ENCODE peak calls at places on chromosomes 6 and 20, in nine cellular contexts. One of them, this sample, is unnamed.

GRCh38 chr6:158402184-158402583 is 89.9 kb downstream of the TULP4 start:
- DNase-seq in NCI-H1092: no peak
- DNase-seq in body of pancreas: no peak
- DNase-seq in RPMI8226: no peak
- DNase-seq in amniotic epithelial cell: peak; percentile 54
- DNase-seq in kidney glomerular epithelial cell: no peak
- DNase-seq in fibroblast of the conjunctiva: no peak
- DNase-seq in anterior cingulate cortex: no peak
- DNase-seq in retina: no peak
- DNase-seq in this sample: no peak

GRCh38 chr6:17703256-17703694 is 3.5 kb downstream of the NUP153 start:
- DNase-seq in NCI-H1092: no peak
- DNase-seq in body of pancreas: no peak
- DNase-seq in RPMI8226: peak; percentile 77
- DNase-seq in amniotic epithelial cell: peak; percentile 93
- DNase-seq in kidney glomerular epithelial cell: peak; percentile 19
- DNase-seq in fibroblast of the conjunctiva: peak; percentile 61
- DNase-seq in anterior cingulate cortex: no peak
- DNase-seq in retina: no peak
- DNase-seq in this sample: peak; percentile 52

GRCh38 chr6:83113258-83113657 is 45.8 kb downstream of the DOP1A start:
- DNase-seq in NCI-H1092: no peak
- DNase-seq in body of pancreas: no peak
- DNase-seq in RPMI8226: no peak
- DNase-seq in amniotic epithelial cell: peak; percentile 29
- DNase-seq in kidney glomerular epithelial cell: peak; percentile 65
- DNase-seq in fibroblast of the conjunctiva: no peak
- DNase-seq in anterior cingulate cortex: no peak
- DNase-seq in retina: no peak
- DNase-seq in this sample: no peak

GRCh38 chr20:54093423-54094267 is 23.3 kb upstream of the BCAS1 start:
- DNase-seq in NCI-H1092: no peak
- DNase-seq in body of pancreas: no peak
- DNase-seq in RPMI8226: no peak
- DNase-seq in amniotic epithelial cell: no peak
- DNase-seq in kidney glomerular epithelial cell: no peak
- DNase-seq in fibroblast of the conjunctiva: no peak
- DNase-seq in anterior cingulate cortex: no peak
- DNase-seq in retina: peak; percentile 14
- DNase-seq in this sample: no peak

GRCh38 chr20:39874049-39874893 is 814.8 kb downstream of the MAFB start:
- DNase-seq in NCI-H1092: peak; percentile 88
- DNase-seq in body of pancreas: peak; percentile 54
- DNase-seq in RPMI8226: peak; percentile 69
- DNase-seq in amniotic epithelial cell: peak; percentile 6
- DNase-seq in kidney glomerular epithelial cell: peak; percentile 58
- DNase-seq in fibroblast of the conjunctiva: peak; percentile 81
- DNase-seq in anterior cingulate cortex: peak; percentile 6
- DNase-seq in retina: peak; percentile 40
- DNase-seq in this sample: peak; percentile 52

GRCh38 chr20:64062276-64062595 is 762 bp upstream of the TCEA2 start:
- DNase-seq in NCI-H1092: no peak
- DNase-seq in body of pancreas: no peak
- DNase-seq in RPMI8226: no peak
- DNase-seq in amniotic epithelial cell: no peak
- DNase-seq in kidney glomerular epithelial cell: no peak
- DNase-seq in fibroblast of the conjunctiva: no peak
- DNase-seq in anterior cingulate cortex: no peak
- DNase-seq in retina: no peak
- DNase-seq in this sample: no peak

GRCh38 chr6:159169193-159169555 is at the start of gene FNDC1:
- DNase-seq in NCI-H1092: no peak
- DNase-seq in body of pancreas: no peak
- DNase-seq in RPMI8226: peak; percentile 67
- DNase-seq in amniotic epithelial cell: no peak
- DNase-seq in kidney glomerular epithelial cell: no peak
- DNase-seq in fibroblast of the conjunctiva: no peak
- DNase-seq in anterior cingulate cortex: no peak
- DNase-seq in retina: no peak
- DNase-seq in this sample: peak; percentile 59

GRCh38 chr6:158653577-158654354 is 3.9 kb downstream of the SYTL3 start:
- DNase-seq in NCI-H1092: no peak
- DNase-seq in body of pancreas: peak; percentile 41
- DNase-seq in RPMI8226: peak; percentile 30
- DNase-seq in amniotic epithelial cell: no peak
- DNase-seq in kidney glomerular epithelial cell: no peak
- DNase-seq in fibroblast of the conjunctiva: no peak
- DNase-seq in anterior cingulate cortex: no peak
- DNase-seq in retina: no peak
- DNase-seq in this sample: no peak

GRCh38 chr20:1895674-1896496 is 678 bp downstream of the SIRPA start:
- DNase-seq in NCI-H1092: no peak
- DNase-seq in body of pancreas: no peak
- DNase-seq in RPMI8226: peak; percentile 31
- DNase-seq in amniotic epithelial cell: no peak
- DNase-seq in kidney glomerular epithelial cell: no peak
- DNase-seq in fibroblast of the conjunctiva: no peak
- DNase-seq in anterior cingulate cortex: no peak
- DNase-seq in retina: no peak
- DNase-seq in this sample: no peak

GRCh38 chr20:34938466-34939163 is 17.0 kb downstream of the GSS start:
- DNase-seq in NCI-H1092: peak; percentile 8
- DNase-seq in body of pancreas: peak; percentile 45
- DNase-seq in RPMI8226: peak; percentile 93
- DNase-seq in amniotic epithelial cell: no peak
- DNase-seq in kidney glomerular epithelial cell: peak; percentile 13
- DNase-seq in fibroblast of the conjunctiva: no peak
- DNase-seq in anterior cingulate cortex: peak; percentile 7
- DNase-seq in retina: no peak
- DNase-seq in this sample: no peak

GRCh38 chr20:23507346-23507745 is 16.4 kb downstream of the CST8 start:
- DNase-seq in NCI-H1092: no peak
- DNase-seq in body of pancreas: no peak
- DNase-seq in RPMI8226: no peak
- DNase-seq in amniotic epithelial cell: peak; percentile 1
- DNase-seq in kidney glomerular epithelial cell: no peak
- DNase-seq in fibroblast of the conjunctiva: no peak
- DNase-seq in anterior cingulate cortex: no peak
- DNase-seq in retina: no peak
- DNase-seq in this sample: no peak

GRCh38 chr20:43293068-43293786 is 103.5 kb upstream of the PTPRT start:
- DNase-seq in NCI-H1092: no peak
- DNase-seq in body of pancreas: no peak
- DNase-seq in RPMI8226: no peak
- DNase-seq in amniotic epithelial cell: no peak
- DNase-seq in kidney glomerular epithelial cell: no peak
- DNase-seq in fibroblast of the conjunctiva: no peak
- DNase-seq in anterior cingulate cortex: no peak
- DNase-seq in retina: no peak
- DNase-seq in this sample: no peak

GRCh38 chr6:42093582-42094329 is 43.4 kb downstream of the TAF8 start:
- DNase-seq in NCI-H1092: no peak
- DNase-seq in body of pancreas: no peak
- DNase-seq in RPMI8226: no peak
- DNase-seq in amniotic epithelial cell: no peak
- DNase-seq in kidney glomerular epithelial cell: no peak
- DNase-seq in fibroblast of the conjunctiva: no peak
- DNase-seq in anterior cingulate cortex: no peak
- DNase-seq in retina: no peak
- DNase-seq in this sample: no peak

GRCh38 chr6:45699663-45700062 is 316.0 kb downstream of the CLIC5 start:
- DNase-seq in NCI-H1092: no peak
- DNase-seq in body of pancreas: no peak
- DNase-seq in RPMI8226: no peak
- DNase-seq in amniotic epithelial cell: no peak
- DNase-seq in kidney glomerular epithelial cell: peak; percentile 15
- DNase-seq in fibroblast of the conjunctiva: no peak
- DNase-seq in anterior cingulate cortex: no peak
- DNase-seq in retina: no peak
- DNase-seq in this sample: no peak

GRCh38 chr6:41193171-41193734 is 7.7 kb downstream of the TREML2 start:
- DNase-seq in NCI-H1092: no peak
- DNase-seq in body of pancreas: no peak
- DNase-seq in RPMI8226: no peak
- DNase-seq in amniotic epithelial cell: no peak
- DNase-seq in kidney glomerular epithelial cell: no peak
- DNase-seq in fibroblast of the conjunctiva: no peak
- DNase-seq in anterior cingulate cortex: no peak
- DNase-seq in retina: no peak
- DNase-seq in this sample: no peak

GRCh38 chr20:54061106-54061881 is 9.1 kb downstream of the BCAS1 start:
- DNase-seq in NCI-H1092: no peak
- DNase-seq in body of pancreas: no peak
- DNase-seq in RPMI8226: no peak
- DNase-seq in amniotic epithelial cell: peak; percentile 28
- DNase-seq in kidney glomerular epithelial cell: no peak
- DNase-seq in fibroblast of the conjunctiva: no peak
- DNase-seq in anterior cingulate cortex: no peak
- DNase-seq in retina: no peak
- DNase-seq in this sample: no peak